ENCODE peak calls at places on chromosomes 13 and 19, in five cellular contexts. X is stomach, Q is endothelial cell of umbilical vein, T is right lobe of liver, L is tibial nerve. Z is an unnamed sample.

GRCh38 chr13:110553417-110553816 is 8.1 kb downstream of the RAB20 start:
- DNase-seq in X (no peak), Q (no peak), T (no peak), L (no peak), Z (no peak)

GRCh38 chr19:5530701-5531100 is 37.1 kb downstream of the TINCR start:
- DNase-seq in X (no peak), Q (no peak), T (no peak), L (no peak), Z (no peak)

GRCh38 chr13:105817011-105817410 is 718.5 kb downstream of the EFNB2 start:
- DNase-seq in X (no peak), Q (no peak), T (no peak), L (no peak), Z (no peak)

GRCh38 chr13:106138620-106139019 is 396.8 kb downstream of the EFNB2 start:
- DNase-seq in X (no peak), Q (no peak), T (no peak), L (no peak), Z (no peak)

GRCh38 chr13:108609353-108609752 is 20.1 kb upstream of the MYO16 start:
- DNase-seq in X (no peak), Q (no peak), T (no peak), L (no peak), Z (no peak)

GRCh38 chr13:105804561-105805190 is 730.8 kb downstream of the EFNB2 start:
- DNase-seq in X (no peak), Q (no peak), T (no peak), L (no peak), Z (no peak)

GRCh38 chr19:49356382-49356781 is 5.8 kb downstream of the TEAD2 start:
- DNase-seq in X (no peak), Q (peak; percentile 26), T (no peak), L (no peak), Z (no peak)

GRCh38 chr13:106565127-106565775 is 2.7 kb downstream of the ARGLU1 start:
- DNase-seq in X (no peak), Q (no peak), T (no peak), L (no peak), Z (no peak)

GRCh38 chr13:34208326-34208725 is 390.4 kb downstream of the RFC3 start:
- DNase-seq in X (no peak), Q (no peak), T (no peak), L (no peak), Z (no peak)

GRCh38 chr13:112896736-112897602 is 72.0 kb upstream of the MCF2L start:
- DNase-seq in X (no peak), Q (no peak), T (peak; percentile 13), L (no peak), Z (peak; percentile 27)

GRCh38 chr13:59392328-59392727 is 771.4 kb downstream of the DIAPH3 start:
- DNase-seq in X (no peak), Q (no peak), T (no peak), L (no peak), Z (no peak)

GRCh38 chr19:7833225-7834156 is 3.5 kb downstream of the EVI5L start:
- DNase-seq in X (peak; percentile 93), Q (no peak), T (no peak), L (peak; percentile 47), Z (no peak)

GRCh38 chr19:39324242-39324842 is 3.7 kb upstream of the LRFN1 start:
- DNase-seq in X (no peak), Q (no peak), T (no peak), L (no peak), Z (no peak)

GRCh38 chr13:109707044-109707794 is 79.2 kb downstream of the IRS2 start:
- DNase-seq in X (no peak), Q (no peak), T (no peak), L (no peak), Z (no peak)

GRCh38 chr13:85562282-85562681 is 236.9 kb downstream of the SLITRK6 start:
- DNase-seq in X (no peak), Q (no peak), T (no peak), L (no peak), Z (no peak)

GRCh38 chr13:110217811-110218210 is 89.1 kb downstream of the COL4A1 start:
- DNase-seq in X (no peak), Q (no peak), T (no peak), L (no peak), Z (no peak)

GRCh38 chr13:35592457-35592856 is 116.0 kb upstream of the MAB21L1 start:
- DNase-seq in X (no peak), Q (no peak), T (no peak), L (no peak), Z (no peak)

GRCh38 chr19:50515168-50515561 is 1.5 kb upstream of the ASPDH start:
- DNase-seq in X (no peak), Q (no peak), T (no peak), L (no peak), Z (no peak)

GRCh38 chr13:99085846-99086148 is 107.9 kb upstream of the DOCK9 start:
- DNase-seq in X (no peak), Q (no peak), T (no peak), L (no peak), Z (no peak)

GRCh38 chr13:40438022-40438692 is 228.3 kb downstream of the FOXO1 start:
- DNase-seq in X (no peak), Q (peak; percentile 72), T (no peak), L (no peak), Z (no peak)

GRCh38 chr19:35995655-35995993 is 636 bp downstream of the SDHAF1 start:
- DNase-seq in X (no peak), Q (peak; percentile 21), T (peak; percentile 57), L (no peak), Z (peak; percentile 58)

GRCh38 chr13:92826197-92826596 is 400.4 kb upstream of the GPC6 start:
- DNase-seq in X (no peak), Q (no peak), T (no peak), L (no peak), Z (no peak)

DNA sequence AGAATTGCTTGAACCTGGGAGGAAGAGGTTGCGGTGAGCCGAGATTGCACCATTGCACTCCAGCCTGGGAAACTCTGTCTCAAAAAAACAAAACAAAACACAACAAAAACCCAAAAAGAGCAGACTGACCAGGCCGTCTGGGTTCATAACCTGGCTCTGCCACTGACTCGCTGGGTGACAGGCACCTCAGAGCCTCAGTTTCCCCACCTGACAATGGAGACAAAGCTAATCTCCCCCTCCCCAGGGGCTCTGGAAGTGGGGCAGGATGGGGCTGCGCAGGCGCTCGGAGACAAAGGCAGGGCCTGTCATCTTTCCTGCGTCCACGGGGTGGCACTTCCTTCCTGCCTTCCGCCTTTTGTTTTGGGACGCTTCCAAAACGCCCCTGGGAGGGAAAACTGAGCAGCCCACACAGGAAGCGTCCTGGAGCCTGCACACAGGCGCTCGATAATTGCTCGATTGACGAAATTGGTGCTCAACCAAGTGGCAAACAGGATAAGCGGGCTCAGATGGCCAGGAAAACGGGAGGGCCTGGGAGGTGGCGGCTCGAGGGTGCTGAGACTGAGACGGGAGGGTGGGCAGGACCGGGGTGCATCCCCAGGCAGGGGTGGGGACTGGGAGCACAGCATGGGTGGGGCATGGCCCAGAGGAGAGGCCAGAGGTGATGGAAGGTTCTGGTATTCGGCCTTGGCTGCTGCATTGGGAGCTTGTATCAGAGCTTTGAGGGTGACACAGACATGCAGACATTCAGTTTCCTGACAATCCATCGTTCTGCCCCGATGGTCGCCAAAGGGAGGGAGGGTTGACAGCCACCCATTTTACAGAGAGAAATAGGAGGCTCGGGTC is 17.8 kb downstream of the SPC24 start:
- DNase-seq in X (peak; percentile 77), Q (peak; percentile 53), T (peak; percentile 81), L (peak; percentile 91), Z (peak; percentile 91)
- TF ChIP-seq POLR2A in X (no peak), Q (peak; percentile 17), T (no peak), L (peak; percentile 23), Z (no peak)

DNA sequence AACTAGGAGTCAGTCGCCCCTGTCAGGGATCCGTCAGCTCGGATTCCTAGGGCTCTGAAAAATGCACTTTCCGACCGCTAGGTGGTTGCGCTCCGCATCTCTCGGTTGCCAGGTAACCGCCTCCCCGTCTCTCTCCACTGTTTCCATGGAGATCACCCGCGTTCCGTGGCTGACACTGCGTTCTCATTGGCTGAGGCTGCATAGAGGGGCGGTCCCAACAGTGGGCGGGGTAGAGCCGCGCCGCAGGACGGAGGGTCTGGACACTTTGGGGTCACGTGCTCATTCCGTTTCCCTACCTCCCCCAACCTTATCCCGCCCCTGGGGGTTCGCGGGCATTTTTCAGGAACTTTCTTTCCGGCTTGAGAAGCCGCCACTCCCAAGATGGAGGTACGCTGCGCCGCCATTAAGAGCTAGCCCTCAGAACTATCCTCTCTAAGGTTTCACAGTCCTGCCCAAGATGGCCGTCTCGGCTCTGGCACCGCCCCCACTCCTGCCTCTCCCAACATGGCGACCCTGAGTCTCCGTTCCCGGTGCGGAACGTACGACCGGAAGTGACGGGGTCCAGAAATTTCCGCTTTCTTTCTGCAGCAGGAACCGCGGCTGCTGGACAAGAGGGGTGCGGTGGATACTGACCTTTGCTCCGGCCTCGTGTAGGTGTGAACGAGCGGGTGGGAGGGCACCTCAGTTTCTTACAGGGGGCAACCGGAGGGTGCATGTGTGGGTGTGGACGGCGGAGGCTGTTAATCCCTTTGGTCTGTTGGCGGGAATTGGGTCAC is at the start of the genes ODAD3 and PRKCSH:
- DNase-seq in X (peak; percentile 99), Q (peak; percentile 100), T (peak; percentile 99), L (peak; percentile 99), Z (peak; percentile 99)
- TF ChIP-seq POLR2A in X (no peak), Q (peak; percentile 83), T (peak; percentile 39), L (no peak), Z (no peak)

DNA sequence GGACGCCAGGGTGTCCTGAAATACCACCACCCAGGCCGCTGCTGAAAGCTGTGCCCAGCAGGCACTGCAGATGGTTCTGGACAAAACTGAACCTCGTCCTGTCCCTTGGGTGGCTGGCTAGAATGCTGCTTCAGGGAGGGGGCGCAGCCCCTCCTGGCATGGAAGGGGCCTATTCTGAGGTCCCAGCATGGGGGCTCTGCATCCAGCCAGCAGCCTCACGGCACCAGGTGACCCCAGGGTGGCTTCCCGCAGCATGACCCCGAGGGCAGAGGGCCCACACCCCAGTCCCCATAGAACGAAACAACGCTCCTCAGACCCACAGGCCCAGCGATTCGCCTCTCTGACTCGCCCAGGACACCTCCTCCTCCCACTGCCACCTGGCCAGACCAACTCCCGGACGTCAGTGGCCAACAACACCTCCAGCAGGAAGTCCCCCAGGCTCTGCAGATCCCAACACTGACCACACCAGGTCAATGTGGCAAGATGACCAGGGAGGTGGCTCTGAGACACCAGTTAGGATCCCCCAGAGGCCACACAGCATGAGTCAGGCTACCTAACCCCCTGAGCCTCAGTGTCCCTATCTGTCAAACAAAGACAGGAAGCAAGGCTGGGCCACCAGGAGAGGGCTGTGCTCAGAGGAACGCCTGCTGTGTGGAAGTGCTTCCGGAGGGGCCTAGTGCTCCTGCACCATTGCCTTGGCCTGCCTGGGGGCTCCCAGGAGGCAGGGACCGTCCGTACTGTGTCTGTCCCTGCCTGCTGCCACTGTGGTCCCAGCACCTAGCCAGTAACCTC is 6.1 kb downstream of the MKNK2 start:
- DNase-seq in X (no peak), Q (no peak), T (peak; percentile 35), L (no peak), Z (peak; percentile 27)
- TF ChIP-seq POLR2A in X (no peak), Q (no peak), T (no peak), L (no peak), Z (no peak)

DNA sequence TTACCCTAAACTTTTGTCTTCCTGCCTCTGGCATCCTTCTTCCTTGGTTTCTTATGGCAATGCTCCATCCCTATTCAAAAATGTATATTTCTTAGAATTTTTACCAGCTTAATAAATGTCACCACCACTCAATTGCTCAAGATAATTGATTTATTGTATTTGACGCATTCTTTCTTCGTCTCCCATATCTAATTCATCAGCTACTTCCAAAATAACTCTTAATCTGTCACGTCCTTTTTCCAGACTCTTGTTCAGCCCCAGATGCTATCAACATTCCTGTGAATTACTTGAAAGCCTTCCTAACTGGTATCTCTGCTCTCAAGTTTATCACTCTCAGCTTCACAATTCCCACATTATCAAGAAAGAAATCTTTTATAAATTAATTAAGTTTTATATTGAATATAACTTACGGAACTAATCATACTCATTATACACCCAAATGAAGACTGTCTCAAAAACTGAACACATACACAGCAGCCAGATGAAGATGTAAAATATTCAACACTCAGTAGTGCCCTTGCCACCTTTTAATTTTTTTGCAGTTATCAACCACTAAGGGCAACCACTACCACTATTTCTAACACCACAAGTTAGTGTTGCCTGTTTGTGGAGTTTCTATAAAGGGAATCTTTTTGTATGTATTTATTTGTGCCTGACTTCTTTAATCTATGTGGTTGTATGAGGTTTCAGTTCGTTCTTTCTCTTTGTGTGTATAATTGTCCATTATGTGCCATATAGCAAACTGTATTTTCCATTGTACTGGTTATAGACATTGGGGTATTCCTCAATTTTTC is 2295.4 kb downstream of the PCDH9 start:
- DNase-seq in X (no peak), Q (no peak), T (no peak), L (no peak), Z (no peak)
- TF ChIP-seq POLR2A in X (no peak), Q (no peak), T (no peak), L (no peak), Z (no peak)

Z was measured in ovary.